ENCODE peak calls at places on chromosomes 2 and 18, in six cellular contexts. One of them, this sample, is unnamed.
A peak's percentile ranks its signal among the peaks of the same experiment; 100 is the strongest.

GRCh38 chr2:219081096-219081495 is 20.4 kb upstream of the IHH start:
- DNase-seq in Peyer's patch: no peak
- DNase-seq in A549: no peak
- DNase-seq in ovary: no peak
- DNase-seq in fibroblast of lung: no peak
- DNase-seq in pancreas: no peak
- DNase-seq in this sample: no peak

GRCh38 chr2:28408764-28409599 is 16.3 kb downstream of the FOSL2 start:
- DNase-seq in Peyer's patch: peak; percentile 56
- DNase-seq in A549: no peak
- DNase-seq in ovary: no peak
- DNase-seq in fibroblast of lung: peak; percentile 69
- DNase-seq in pancreas: no peak
- DNase-seq in this sample: peak; percentile 72

GRCh38 chr2:21836766-21837543 is 713.2 kb downstream of the TDRD15 start:
- DNase-seq in Peyer's patch: no peak
- DNase-seq in A549: no peak
- DNase-seq in ovary: no peak
- DNase-seq in fibroblast of lung: peak; percentile 98
- DNase-seq in pancreas: no peak
- DNase-seq in this sample: no peak

GRCh38 chr2:189751080-189751658 is 11.4 kb downstream of the OSGEPL1 start:
- DNase-seq in Peyer's patch: no peak
- DNase-seq in A549: peak; percentile 38
- DNase-seq in ovary: no peak
- DNase-seq in fibroblast of lung: peak; percentile 38
- DNase-seq in pancreas: peak; percentile 40
- DNase-seq in this sample: peak; percentile 44

GRCh38 chr2:240840435-240841060 is 20.5 kb upstream of the KIF1A start:
- DNase-seq in Peyer's patch: no peak
- DNase-seq in A549: peak; percentile 80
- DNase-seq in ovary: peak; percentile 38
- DNase-seq in fibroblast of lung: peak; percentile 65
- DNase-seq in pancreas: peak; percentile 79
- DNase-seq in this sample: no peak

GRCh38 chr2:218229851-218230250 is 12.9 kb downstream of the ARPC2 start:
- DNase-seq in Peyer's patch: no peak
- DNase-seq in A549: no peak
- DNase-seq in ovary: no peak
- DNase-seq in fibroblast of lung: no peak
- DNase-seq in pancreas: no peak
- DNase-seq in this sample: no peak

GRCh38 chr2:67880291-67880761 is 182.5 kb downstream of the C1D start:
- DNase-seq in Peyer's patch: no peak
- DNase-seq in A549: no peak
- DNase-seq in ovary: no peak
- DNase-seq in fibroblast of lung: no peak
- DNase-seq in pancreas: peak; percentile 25
- DNase-seq in this sample: no peak

GRCh38 chr2:1730047-1730937 is 14.0 kb downstream of the PXDN start:
- DNase-seq in Peyer's patch: peak; percentile 15
- DNase-seq in A549: no peak
- DNase-seq in ovary: peak; percentile 31
- DNase-seq in fibroblast of lung: peak; percentile 96
- DNase-seq in pancreas: no peak
- DNase-seq in this sample: no peak

GRCh38 chr2:240926516-240927389 is 20.6 kb downstream of the CROCC2 start:
- DNase-seq in Peyer's patch: no peak
- DNase-seq in A549: no peak
- DNase-seq in ovary: peak; percentile 53
- DNase-seq in fibroblast of lung: peak; percentile 48
- DNase-seq in pancreas: peak; percentile 24
- DNase-seq in this sample: no peak

GRCh38 chr18:36772339-36772738 is 56.5 kb downstream of the TPGS2 start:
- DNase-seq in Peyer's patch: no peak
- DNase-seq in A549: no peak
- DNase-seq in ovary: no peak
- DNase-seq in fibroblast of lung: no peak
- DNase-seq in pancreas: peak; percentile 28
- DNase-seq in this sample: no peak

GRCh38 chr2:62740221-62740620 is 34.7 kb downstream of the EHBP1 start:
- DNase-seq in Peyer's patch: no peak
- DNase-seq in A549: no peak
- DNase-seq in ovary: no peak
- DNase-seq in fibroblast of lung: no peak
- DNase-seq in pancreas: no peak
- DNase-seq in this sample: no peak

GRCh38 chr18:54958711-54959625 is at the start of gene CCDC68:
- DNase-seq in Peyer's patch: no peak
- DNase-seq in A549: peak; percentile 48
- DNase-seq in ovary: peak; percentile 57
- DNase-seq in fibroblast of lung: peak; percentile 41
- DNase-seq in pancreas: peak; percentile 72
- DNase-seq in this sample: no peak
- H3K4me3 ChIP-seq in Peyer's patch: peak within 1 kb of the TSS; percentile 38
- H3K4me3 ChIP-seq in A549: peak within 1 kb of the TSS; percentile 66
- H3K4me3 ChIP-seq in ovary: peak within 1 kb of the TSS; percentile 48
- H3K4me3 ChIP-seq in fibroblast of lung: peak within 1 kb of the TSS; percentile 75
- H3K4me3 ChIP-seq in pancreas: peak within 1 kb of the TSS; percentile 56
- H3K4me3 ChIP-seq in this sample: no peak within 1 kb of the TSS

GRCh38 chr2:172996387-172996961 is 79.2 kb upstream of the MAP3K20 start:
- DNase-seq in Peyer's patch: no peak
- DNase-seq in A549: peak; percentile 42
- DNase-seq in ovary: no peak
- DNase-seq in fibroblast of lung: no peak
- DNase-seq in pancreas: no peak
- DNase-seq in this sample: no peak

GRCh38 chr2:172993924-172994717 is 81.5 kb upstream of the MAP3K20 start:
- DNase-seq in Peyer's patch: no peak
- DNase-seq in A549: no peak
- DNase-seq in ovary: no peak
- DNase-seq in fibroblast of lung: no peak
- DNase-seq in pancreas: no peak
- DNase-seq in this sample: no peak

GRCh38 chr2:172997031-172997430 is 78.6 kb upstream of the MAP3K20 start:
- DNase-seq in Peyer's patch: no peak
- DNase-seq in A549: no peak
- DNase-seq in ovary: no peak
- DNase-seq in fibroblast of lung: no peak
- DNase-seq in pancreas: no peak
- DNase-seq in this sample: no peak

GRCh38 chr2:172998547-172998946 is 77.1 kb upstream of the MAP3K20 start:
- DNase-seq in Peyer's patch: no peak
- DNase-seq in A549: no peak
- DNase-seq in ovary: no peak
- DNase-seq in fibroblast of lung: no peak
- DNase-seq in pancreas: no peak
- DNase-seq in this sample: no peak

DNA sequence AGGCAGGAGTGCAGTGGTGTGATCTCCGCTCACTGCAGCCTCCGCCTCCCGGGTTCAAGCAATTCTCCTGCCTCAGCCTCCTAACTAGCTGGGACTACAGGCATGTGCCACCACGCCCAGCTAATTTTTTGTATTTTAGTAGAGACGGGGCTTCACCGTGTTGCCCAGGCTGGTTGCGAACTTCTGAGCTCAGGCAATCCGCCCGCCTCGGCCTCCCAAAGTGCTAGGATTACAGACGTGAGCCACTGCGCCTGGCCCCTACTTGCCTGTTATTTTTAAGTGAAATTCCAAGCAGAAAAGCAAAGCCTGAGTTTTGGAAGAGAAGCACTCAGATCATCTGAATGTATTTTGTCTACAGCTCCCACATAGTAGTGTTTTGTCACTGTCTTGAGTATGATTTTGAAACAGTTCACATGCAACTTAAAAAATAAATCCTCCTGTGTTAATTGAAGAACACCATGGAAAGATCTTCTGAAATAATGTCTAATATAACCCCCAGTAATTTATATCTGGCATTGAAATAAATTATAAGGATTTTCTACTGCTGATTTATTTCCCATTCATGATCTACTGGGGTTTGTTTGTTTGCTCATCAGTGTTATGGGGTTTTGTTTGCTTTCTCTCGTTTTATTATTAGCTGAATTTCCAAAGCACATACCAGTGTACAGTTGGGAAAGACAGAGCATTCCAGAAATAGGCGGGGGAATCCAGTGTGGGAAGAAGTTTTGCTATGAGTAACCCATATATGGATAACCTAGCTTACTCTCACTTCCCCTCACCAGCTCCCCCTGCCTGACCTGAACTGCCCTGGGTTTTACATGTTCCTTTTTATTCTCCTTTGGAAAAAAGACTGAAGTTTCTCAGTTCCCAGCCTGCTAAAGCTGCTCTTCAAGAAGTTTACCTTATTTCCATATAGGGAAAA is 80.1 kb upstream of the MAP3K20 start:
- DNase-seq in Peyer's patch: no peak
- DNase-seq in A549: peak; percentile 97
- DNase-seq in ovary: peak; percentile 32
- DNase-seq in fibroblast of lung: peak; percentile 92
- DNase-seq in pancreas: no peak
- DNase-seq in this sample: no peak
- H3K4me1 ChIP-seq in Peyer's patch: no peaks in the 10 kb centered on the region
- H3K4me1 ChIP-seq in A549: peaks cover 65% of the 10 kb centered on the region
- H3K4me1 ChIP-seq in ovary: peaks cover 12% of the 10 kb centered on the region
- H3K4me1 ChIP-seq in fibroblast of lung: peaks cover 6% of the 10 kb centered on the region
- H3K4me1 ChIP-seq in pancreas: no peaks in the 10 kb centered on the region
- H3K4me1 ChIP-seq in this sample: no peaks in the 10 kb centered on the region

DNA sequence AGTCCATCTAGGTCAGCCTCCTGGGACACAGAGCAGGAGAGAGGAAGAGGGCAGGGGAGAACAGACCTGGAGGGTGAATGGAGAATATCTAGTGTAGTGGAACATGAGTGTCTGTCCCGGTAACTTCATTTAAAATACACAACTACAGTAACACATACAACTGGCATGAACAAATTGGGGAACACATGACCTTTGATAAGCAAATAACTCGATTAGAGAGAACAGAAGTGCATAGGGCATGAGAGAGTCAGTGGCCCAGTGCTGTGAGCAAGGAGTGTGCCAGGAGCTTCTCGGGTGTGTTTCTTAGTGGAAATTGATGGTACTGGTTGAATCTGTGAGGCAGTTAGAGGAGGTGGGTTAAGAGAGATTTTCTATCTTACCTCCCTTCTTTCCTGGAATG is 40.8 kb downstream of the TNP1 start:
- DNase-seq in Peyer's patch: no peak
- DNase-seq in A549: no peak
- DNase-seq in ovary: no peak
- DNase-seq in fibroblast of lung: no peak
- DNase-seq in pancreas: no peak
- DNase-seq in this sample: no peak
- H3K27ac ChIP-seq in Peyer's patch: no peak overlapping the region
- H3K27ac ChIP-seq in A549: no peak overlapping the region
- H3K27ac ChIP-seq in ovary: no peak overlapping the region
- H3K27ac ChIP-seq in fibroblast of lung: no peak overlapping the region
- H3K27ac ChIP-seq in pancreas: no peak overlapping the region
- H3K27ac ChIP-seq in this sample: no peak overlapping the region

DNA sequence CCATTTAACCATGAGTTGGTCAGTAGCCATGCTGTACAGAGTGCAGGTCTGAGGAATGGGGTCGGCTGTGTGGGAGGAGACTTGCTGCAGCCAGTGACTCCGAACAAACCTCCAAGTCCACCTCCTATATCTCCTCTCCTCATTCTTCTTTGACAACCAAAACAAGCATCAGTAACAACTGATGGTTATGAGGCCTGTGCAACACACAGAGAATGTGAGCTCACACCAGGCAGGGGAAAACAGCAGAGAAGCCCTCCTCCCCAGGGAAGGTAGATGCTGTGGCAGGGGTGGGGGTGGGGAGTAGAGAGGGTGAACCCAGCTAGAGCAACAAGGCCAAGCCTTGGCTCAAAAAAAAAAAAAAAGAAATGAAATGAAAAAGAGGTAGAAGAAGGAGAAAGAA is 12.3 kb upstream of the CNGA3 start:
- DNase-seq in Peyer's patch: no peak
- DNase-seq in A549: no peak
- DNase-seq in ovary: no peak
- DNase-seq in fibroblast of lung: peak; percentile 1
- DNase-seq in pancreas: no peak
- DNase-seq in this sample: no peak
- H3K4me3 ChIP-seq in Peyer's patch: no peak overlapping the region
- H3K4me3 ChIP-seq in A549: no peak overlapping the region
- H3K4me3 ChIP-seq in ovary: no peak overlapping the region
- H3K4me3 ChIP-seq in fibroblast of lung: no peak overlapping the region
- H3K4me3 ChIP-seq in pancreas: no peak overlapping the region
- H3K4me3 ChIP-seq in this sample: no peak overlapping the region

GRCh38 chr2:31259075-31259474 is 25.1 kb downstream of the EHD3 start:
- DNase-seq in Peyer's patch: no peak
- DNase-seq in A549: no peak
- DNase-seq in ovary: no peak
- DNase-seq in fibroblast of lung: no peak
- DNase-seq in pancreas: no peak
- DNase-seq in this sample: no peak
- H3K4me1 ChIP-seq in Peyer's patch: peaks cover 22% of the 10 kb centered on the region
- H3K4me1 ChIP-seq in A549: no peaks in the 10 kb centered on the region
- H3K4me1 ChIP-seq in ovary: no peaks in the 10 kb centered on the region
- H3K4me1 ChIP-seq in fibroblast of lung: no peaks in the 10 kb centered on the region
- H3K4me1 ChIP-seq in pancreas: no peaks in the 10 kb centered on the region
- H3K4me1 ChIP-seq in this sample: no peaks in the 10 kb centered on the region

DNA sequence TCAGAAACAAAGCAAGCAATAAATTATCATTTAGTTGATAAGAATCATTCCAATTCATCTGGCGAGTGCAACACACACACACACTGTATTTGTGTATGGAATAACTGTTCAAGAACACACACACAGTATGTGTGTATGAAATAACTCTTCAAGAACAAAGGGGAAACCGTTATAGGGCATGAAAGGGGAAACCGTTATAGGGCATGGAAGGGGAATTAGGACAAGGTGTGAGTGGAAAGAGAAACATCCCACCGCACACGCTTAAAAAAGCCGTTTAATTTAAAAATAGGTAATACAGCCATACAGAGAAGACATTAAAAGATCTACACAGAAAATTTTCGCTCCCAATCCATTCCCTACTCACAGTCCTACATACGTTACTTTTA is 607 bp upstream of the TSN start:
- DNase-seq in Peyer's patch: no peak
- DNase-seq in A549: no peak
- DNase-seq in ovary: no peak
- DNase-seq in fibroblast of lung: no peak
- DNase-seq in pancreas: no peak
- DNase-seq in this sample: no peak
- H3K27ac ChIP-seq in Peyer's patch: peak overlapping the region; percentile 5
- H3K27ac ChIP-seq in A549: peak overlapping the region; percentile 88
- H3K27ac ChIP-seq in ovary: no peak overlapping the region
- H3K27ac ChIP-seq in fibroblast of lung: no peak overlapping the region
- H3K27ac ChIP-seq in pancreas: no peak overlapping the region
- H3K27ac ChIP-seq in this sample: peak overlapping the region; percentile 48

This sample was measured in CD8-positive, alpha-beta memory T cell.